ENCODE peak calls at places on chromosomes 1 and 21, in six cellular contexts. F is A673; N is activated T-helper 1 cell treated with anti-CD3 and anti-CD28 coated beads, Interleukin-12 subunit alpha, Interleukin-12 subunit beta, Interleukin-2, Interleukin-4 antibody, amounts not matched to agents 30 ng/mL and 10 ng/mL and 1 ng/mL, durations not matched to agents 14 hours and 24 hours and 36 hours; K is CD8-positive, alpha-beta memory T cell; H is stimulated activated CD4-positive, alpha-beta T cell treated with anti-CD3 and anti-CD28 coated beads, Interleukin-2, amount 100 ng/mL, for 4 hours; G is activated CD4-positive, alpha-beta T cell treated with anti-CD3 and anti-CD28 coated beads for 48 hours. U is an unnamed sample.

GRCh38 chr1:31416101-31416736 is 3.2 kb downstream of the SERINC2 start:
- DNase-seq in G (no peak), K (no peak), F (no peak), H (no peak), N (no peak), U (no peak)

GRCh38 chr1:85313888-85314696 is 37.7 kb upstream of the BCL10 start:
- DNase-seq in K (no peak), F (no peak), G (no peak), N (no peak), H (no peak), U (no peak)

GRCh38 chr1:173193639-173194038 is 13.5 kb downstream of the TNFSF4 start:
- DNase-seq in H (no peak), F (no peak), N (no peak), G (no peak), K (no peak), U (no peak)

GRCh38 chr1:53073899-53074311 is 11.9 kb downstream of the PODN start:
- DNase-seq in H (no peak), K (no peak), N (no peak), F (no peak), G (no peak), U (no peak)

GRCh38 chr1:18540136-18540765 is 59.5 kb downstream of the KLHDC7A start:
- DNase-seq in G (no peak), K (peak; percentile 38), N (no peak), H (no peak), F (peak; percentile 62), U (no peak)

GRCh38 chr1:225425211-225425786 is 2.5 kb downstream of the LBR start:
- DNase-seq in N (no peak), H (no peak), F (no peak), K (no peak), G (no peak), U (no peak)

GRCh38 chr1:47201179-47201578 is 11.3 kb upstream of the PDZK1IP1 start:
- DNase-seq in N (no peak), H (no peak), F (no peak), G (no peak), K (no peak), U (no peak)

GRCh38 chr1:211985556-211986264 is 49.6 kb downstream of the INTS7 start:
- DNase-seq in K (no peak), G (no peak), F (no peak), N (no peak), H (no peak), U (peak; percentile 54)

GRCh38 chr1:77465922-77466321 is 184.1 kb downstream of the AK5 start:
- DNase-seq in H (no peak), F (no peak), K (no peak), G (no peak), N (no peak), U (no peak)

GRCh38 chr1:176701151-176701866 is 238.3 kb downstream of the PAPPA2 start:
- DNase-seq in K (no peak), G (no peak), F (no peak), N (no peak), H (no peak), U (no peak)

GRCh38 chr1:44327679-44328491 is 27.2 kb downstream of the ERI3 start:
- DNase-seq in G (no peak), N (no peak), F (peak; percentile 80), K (no peak), H (no peak), U (no peak)

GRCh38 chr1:7301346-7301993 is 469.6 kb upstream of the VAMP3 start:
- DNase-seq in F (no peak), G (no peak), N (no peak), H (no peak), K (no peak), U (no peak)

GRCh38 chr1:86195281-86195680 is 38.7 kb upstream of the COL24A1 start:
- DNase-seq in G (no peak), N (no peak), K (no peak), H (no peak), F (peak; percentile 23), U (no peak)

GRCh38 chr1:114093624-114094302 is 59.9 kb downstream of the SYT6 start:
- DNase-seq in G (no peak), K (no peak), F (no peak), N (no peak), H (no peak), U (no peak)

GRCh38 chr1:154931940-154932487 is 4.5 kb downstream of the PMVK start:
- DNase-seq in G (no peak), K (no peak), H (no peak), N (no peak), F (no peak), U (no peak)

GRCh38 chr1:11448375-11449085 is 30.4 kb upstream of the DISP3 start:
- DNase-seq in H (no peak), K (no peak), N (no peak), F (no peak), G (no peak), U (no peak)

GRCh38 chr1:164949758-164950452 is 390.9 kb downstream of the PBX1 start:
- DNase-seq in H (no peak), K (no peak), F (no peak), G (no peak), N (no peak), U (no peak)

GRCh38 chr1:96815914-96816313 is 94.3 kb downstream of the PTBP2 start:
- DNase-seq in N (no peak), F (no peak), H (no peak), G (no peak), K (no peak), U (no peak)

GRCh38 chr1:115705085-115706008 is 63.2 kb downstream of the CASQ2 start:
- DNase-seq in G (no peak), N (no peak), F (peak; percentile 82), K (no peak), H (no peak), U (no peak)

GRCh38 chr21:28207776-28208175 is 784.9 kb downstream of the LTN1 start:
- DNase-seq in F (peak; percentile 88), N (no peak), K (no peak), G (no peak), H (no peak), U (no peak)

GRCh38 chr1:228332797-228333738 is 73.6 kb downstream of the TRIM11 start:
- DNase-seq in F (no peak), K (peak; percentile 26), N (no peak), G (peak; percentile 1), H (no peak), U (no peak)

GRCh38 chr1:118842462-118843201 is 145.5 kb downstream of the TBX15 start:
- DNase-seq in F (no peak), H (no peak), N (no peak), K (no peak), G (no peak), U (no peak)

GRCh38 chr1:20169932-20170331 is 16.0 kb upstream of the UBXN10 start:
- DNase-seq in G (no peak), H (no peak), F (no peak), N (no peak), K (no peak), U (no peak)

U was measured in GM20000.